ENCODE peak calls at places on chromosomes 2 and 18, in six cellular contexts. D is body of pancreas, S is GM13976, M is upper lobe of right lung, N is bronchial epithelial cell, E is dorsolateral prefrontal cortex. X is an unnamed sample.

GRCh38 chr2:13876491-13877037 is 756.0 kb upstream of the LRATD1 start:
- DNase-seq in D (no peak), S (no peak), M (no peak), N (no peak), E (no peak), X (no peak)

GRCh38 chr18:59835656-59836379 is 64.0 kb upstream of the PMAIP1 start:
- DNase-seq in D (no peak), S (peak), M (no peak), N (no peak), E (no peak), X (no peak)

GRCh38 chr2:184338776-184339175 is 259.6 kb upstream of the ZNF804A start:
- DNase-seq in D (no peak), S (no peak), M (no peak), N (no peak), E (no peak), X (no peak)

GRCh38 chr2:225090746-225091145 is 48.5 kb upstream of the DOCK10 start:
- DNase-seq in D (no peak), S (no peak), M (no peak), N (peak), E (no peak), X (no peak)

GRCh38 chr18:5600376-5601071 is 56.7 kb upstream of the EPB41L3 start:
- DNase-seq in D (no peak), S (no peak), M (no peak), N (peak), E (no peak), X (no peak)

GRCh38 chr2:7994397-7994951 is 687.4 kb upstream of the ID2 start:
- DNase-seq in D (peak), S (no peak), M (no peak), N (no peak), E (no peak), X (no peak)

GRCh38 chr2:189312643-189313042 is 128.6 kb upstream of the WDR75 start:
- DNase-seq in D (no peak), S (no peak), M (no peak), N (no peak), E (no peak), X (no peak)

GRCh38 chr2:128379021-128380005 is 60.6 kb upstream of the HS6ST1 start:
- DNase-seq in D (peak), S (no peak), M (peak), N (peak), E (no peak), X (no peak)

GRCh38 chr2:166081131-166081632 is 46.6 kb downstream of the SCN1A start:
- DNase-seq in D (no peak), S (no peak), M (no peak), N (no peak), E (no peak), X (no peak)

GRCh38 chr2:12227941-12228608 is 481.6 kb downstream of the LPIN1 start:
- DNase-seq in D (no peak), S (no peak), M (no peak), N (no peak), E (no peak), X (no peak)

GRCh38 chr2:27086090-27086721 is 366 bp upstream of the KHK start:
- DNase-seq in D (peak), S (peak), M (peak), N (peak), E (peak), X (peak)

GRCh38 chr2:134670955-134671354 is 47.8 kb downstream of the TMEM163 start:
- DNase-seq in D (peak), S (no peak), M (peak), N (no peak), E (no peak), X (no peak)

GRCh38 chr2:175854149-175854548 is 147.9 kb downstream of the LNPK start:
- DNase-seq in D (no peak), S (no peak), M (no peak), N (no peak), E (no peak), X (no peak)

GRCh38 chr2:233846387-233847247 is 7.7 kb downstream of the HJURP start:
- DNase-seq in D (no peak), S (no peak), M (peak), N (no peak), E (no peak), X (no peak)

GRCh38 chr2:120486946-120487345 is 141.0 kb downstream of the INHBB start:
- DNase-seq in D (no peak), S (no peak), M (no peak), N (peak), E (no peak), X (no peak)

GRCh38 chr2:122748552-122749011 is 993.1 kb downstream of the TSN start:
- DNase-seq in D (no peak), S (no peak), M (no peak), N (peak), E (no peak), X (no peak)

GRCh38 chr2:43136862-43137261 is 89.5 kb downstream of the ZFP36L2 start:
- DNase-seq in D (no peak), S (peak), M (no peak), N (no peak), E (no peak), X (no peak)

GRCh38 chr2:60569680-60570111 is 16.2 kb upstream of the BCL11A start:
- DNase-seq in D (no peak), S (no peak), M (no peak), N (no peak), E (no peak), X (no peak)

GRCh38 chr2:6986251-6986893 is 69.2 kb downstream of the RNF144A start:
- DNase-seq in D (peak), S (no peak), M (no peak), N (no peak), E (no peak), X (no peak)

GRCh38 chr2:102251042-102251848 is 60.1 kb upstream of the IL1RL1 start:
- DNase-seq in D (peak), S (peak), M (peak), N (peak), E (no peak), X (peak)

GRCh38 chr18:5058768-5059539 is 138.1 kb downstream of the AKAIN1 start:
- DNase-seq in D (no peak), S (no peak), M (no peak), N (no peak), E (peak), X (peak)

GRCh38 chr2:203869610-203870042 is 2.1 kb downstream of the CTLA4 start:
- DNase-seq in D (no peak), S (no peak), M (no peak), N (no peak), E (no peak), X (no peak)

GRCh38 chr2:237660381-237660900 is 33.1 kb downstream of the LRRFIP1 start:
- DNase-seq in D (no peak), S (no peak), M (peak), N (no peak), E (no peak), X (no peak)

GRCh38 chr18:44586782-44587524 is 93.7 kb upstream of the SETBP1 start:
- DNase-seq in D (peak), S (no peak), M (no peak), N (no peak), E (peak), X (no peak)

GRCh38 chr2:164697688-164698290 is 76.5 kb upstream of the GRB14 start:
- DNase-seq in D (no peak), S (no peak), M (no peak), N (peak), E (no peak), X (no peak)

GRCh38 chr2:228869601-228870264 is 401.4 kb downstream of the PID1 start:
- DNase-seq in D (no peak), S (no peak), M (no peak), N (no peak), E (no peak), X (no peak)

GRCh38 chr2:192993059-192993458 is 798.3 kb upstream of the TMEFF2 start:
- DNase-seq in D (no peak), S (no peak), M (no peak), N (no peak), E (no peak), X (no peak)

GRCh38 chr2:9760911-9761228 is 82.4 kb upstream of the TAF1B start:
- DNase-seq in D (no peak), S (no peak), M (no peak), N (no peak), E (no peak), X (no peak)

GRCh38 chr2:68359889-68360288 is 5.2 kb upstream of the PLEK start:
- DNase-seq in D (no peak), S (no peak), M (no peak), N (no peak), E (no peak), X (no peak)
- TF ChIP-seq CTCF in D (no peak), S (no peak), M (no peak), N (no peak), E (no peak), X (no peak)

GRCh38 chr18:58400337-58400885 is 228.5 kb downstream of the ALPK2 start:
- DNase-seq in D (no peak), S (no peak), M (no peak), N (no peak), E (no peak), X (no peak)
- TF ChIP-seq CTCF in D (no peak), S (no peak), M (no peak), N (no peak), E (no peak), X (no peak)

GRCh38 chr2:105895995-105896764 is 151.5 kb downstream of the NCK2 start:
- DNase-seq in D (no peak), S (no peak), M (no peak), N (no peak), E (no peak), X (no peak)

GRCh38 chr2:105893011-105893995 is 148.6 kb downstream of the NCK2 start:
- DNase-seq in D (no peak), S (no peak), M (no peak), N (no peak), E (no peak), X (no peak)

GRCh38 chr2:105890856-105891255 is 146.1 kb downstream of the NCK2 start:
- DNase-seq in D (no peak), S (no peak), M (no peak), N (no peak), E (no peak), X (no peak)

GRCh38 chr2:105894327-105894944 is 149.7 kb downstream of the NCK2 start:
- DNase-seq in D (no peak), S (no peak), M (no peak), N (no peak), E (no peak), X (no peak)

DNA sequence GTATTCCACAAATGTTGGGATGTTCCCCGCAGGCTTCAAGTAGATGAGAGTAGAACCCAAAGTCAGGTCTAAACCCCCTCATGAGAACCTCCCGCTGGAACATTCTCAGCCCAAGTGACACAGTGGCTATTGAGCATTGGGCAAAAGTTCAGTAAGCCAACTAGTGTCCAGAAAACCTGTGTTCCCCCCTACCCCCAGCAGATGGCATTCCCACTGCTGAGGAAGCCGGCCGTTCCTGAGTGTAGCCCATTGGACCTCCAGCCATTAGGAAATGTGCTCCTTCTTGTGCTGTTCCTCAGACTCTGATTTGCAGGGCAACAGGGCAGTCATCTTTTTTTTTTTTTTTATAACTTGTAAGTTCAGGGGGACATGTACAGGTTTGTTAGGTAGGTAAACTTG is 152.1 kb downstream of the NCK2 start:
- DNase-seq in D (no peak), S (no peak), M (no peak), N (no peak), E (no peak), X (no peak)
- TF ChIP-seq CTCF in D (no peak), S (no peak), M (no peak), N (no peak), E (no peak), X (no peak)

GRCh38 chr18:33495278-33495677 is 54.8 kb upstream of the CCDC178 start:
- DNase-seq in D (peak), S (no peak), M (no peak), N (peak), E (no peak), X (peak)
- TF ChIP-seq CTCF in D (peak), S (peak), M (peak), N (peak), E (peak), X (peak)

GRCh38 chr2:216151313-216152030 is 42.3 kb downstream of the XRCC5 start:
- DNase-seq in D (no peak), S (no peak), M (no peak), N (peak), E (no peak), X (no peak)
- TF ChIP-seq CTCF in D (no peak), S (no peak), M (no peak), N (no peak), E (peak), X (no peak)

DNA sequence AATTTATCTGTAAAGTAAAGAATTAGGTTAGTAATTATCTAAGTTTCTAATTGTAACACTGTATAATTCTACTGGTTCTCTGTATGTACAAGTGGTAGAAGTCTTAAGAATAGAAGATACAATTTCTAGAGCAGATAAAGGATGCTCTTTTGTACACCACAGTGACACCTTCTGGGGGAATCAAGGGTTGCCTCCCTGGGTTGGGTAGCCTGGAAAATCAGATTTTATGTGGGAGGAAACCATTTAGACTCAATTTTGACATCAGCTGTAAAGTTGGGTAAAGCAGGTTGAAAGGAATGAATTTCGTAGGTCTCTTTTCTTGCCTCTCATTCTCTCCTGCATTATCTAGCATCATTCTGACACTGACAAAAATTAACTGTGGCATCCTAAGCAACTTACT is 354.8 kb downstream of the DCC start:
- DNase-seq in D (no peak), S (no peak), M (no peak), N (no peak), E (no peak), X (peak)
- TF ChIP-seq CTCF in D (no peak), S (peak), M (peak), N (peak), E (no peak), X (no peak)

DNA sequence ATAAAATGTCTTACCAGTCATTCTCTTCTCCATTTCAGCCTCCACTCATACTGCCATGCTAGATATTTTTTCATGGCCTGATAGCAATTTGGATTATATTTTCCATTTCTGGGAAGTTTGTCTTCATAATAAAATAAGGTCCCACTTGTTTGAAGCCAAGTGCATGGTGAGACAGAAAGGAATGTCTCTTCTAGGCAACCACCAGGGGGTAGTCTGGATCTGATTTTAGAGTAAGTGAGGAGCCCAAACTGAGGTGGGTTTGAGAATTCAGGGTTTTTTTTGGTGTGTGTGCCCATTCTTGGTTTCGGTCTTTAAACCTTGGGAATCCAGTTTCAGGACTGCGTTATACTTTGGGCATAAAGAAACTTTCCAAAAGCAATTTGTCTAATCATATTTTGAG is 315.5 kb downstream of the RPRM start:
- DNase-seq in D (peak), S (peak), M (no peak), N (peak), E (no peak), X (peak)
- TF ChIP-seq CTCF in D (peak), S (peak), M (peak), N (peak), E (peak), X (peak)

GRCh38 chr2:241391892-241392665 is 36.0 kb downstream of the FARP2 start:
- DNase-seq in D (peak), S (peak), M (no peak), N (peak), E (no peak), X (peak)
- TF ChIP-seq CTCF in D (peak), S (peak), M (peak), N (peak), E (peak), X (no peak)